ENCODE peak calls at places on chromosome 18, in nine cellular contexts. Z is cardiac septum; P is NCI-H2081; G is GM10248; Q is substantia nigra; X is Kasumi-1; D is tibial artery; N is NCI-H345; I is effector CD4-positive, alpha-beta T cell. M is an unnamed sample.

GRCh38 chr18:8552151-8552550 is 57.1 kb upstream of the RAB12 start:
- DNase-seq in P (no peak), Q (no peak), D (no peak), N (no peak), X (no peak), I (no peak), G (no peak), Z (no peak), M (no peak)

GRCh38 chr18:8895987-8896619 is 190.7 kb downstream of the MTCL1 start:
- DNase-seq in Q (no peak), G (no peak), D (no peak), P (no peak), X (no peak), Z (no peak), I (no peak), N (no peak), M (no peak)

GRCh38 chr18:34131008-34131407 is 93.7 kb downstream of the NOL4 start:
- DNase-seq in G (no peak), Z (no peak), D (no peak), N (peak; percentile 14), X (no peak), P (peak; percentile 27), Q (no peak), I (no peak), M (no peak)

GRCh38 chr18:77132369-77133050 is at the start of gene MBP:
- DNase-seq in I (peak; percentile 59), P (peak; percentile 71), Z (peak; percentile 91), X (peak; percentile 46), Q (no peak), N (peak; percentile 79), G (peak; percentile 83), D (peak; percentile 83), M (peak; percentile 19)

GRCh38 chr18:4004176-4004829 is 450.8 kb downstream of the DLGAP1 start:
- DNase-seq in D (no peak), P (no peak), N (no peak), Z (no peak), G (no peak), Q (no peak), I (no peak), X (no peak), M (no peak)

GRCh38 chr18:53906681-53907080 is 317.8 kb downstream of the MBD2 start:
- DNase-seq in X (no peak), D (no peak), P (no peak), G (no peak), I (no peak), Z (peak; percentile 75), N (no peak), Q (no peak), M (no peak)

GRCh38 chr18:47404845-47405244 is 153.4 kb upstream of the SKOR2 start:
- DNase-seq in I (no peak), P (no peak), X (no peak), Z (no peak), N (peak; percentile 13), Q (no peak), D (no peak), G (no peak), M (no peak)

GRCh38 chr18:55515946-55516710 is 71.9 kb downstream of the TCF4 start:
- DNase-seq in P (no peak), G (no peak), X (no peak), N (no peak), Q (no peak), D (no peak), Z (no peak), I (no peak), M (no peak)

GRCh38 chr18:2984703-2985261 is 28.2 kb downstream of the LPIN2 start:
- DNase-seq in I (no peak), Z (no peak), N (no peak), X (no peak), D (no peak), P (no peak), Q (no peak), G (no peak), M (no peak)

GRCh38 chr18:4847066-4847465 is 350.0 kb downstream of the AKAIN1 start:
- DNase-seq in X (no peak), I (no peak), P (no peak), Q (no peak), D (no peak), Z (no peak), G (no peak), N (no peak), M (no peak)

GRCh38 chr18:49639643-49640361 is 77.9 kb downstream of the LIPG start:
- DNase-seq in I (no peak), G (no peak), Q (no peak), P (no peak), Z (no peak), N (no peak), D (peak; percentile 33), X (no peak), M (no peak)

GRCh38 chr18:45384137-45384998 is 230.9 kb upstream of the SLC14A2 start:
- DNase-seq in N (peak; percentile 58), I (no peak), Z (no peak), Q (no peak), D (no peak), X (peak; percentile 68), G (peak; percentile 48), P (peak; percentile 72), M (no peak)

GRCh38 chr18:32934201-32934600 is 161.4 kb upstream of the KLHL14 start:
- DNase-seq in D (no peak), Z (no peak), Q (no peak), G (no peak), I (no peak), P (no peak), N (no peak), X (no peak), M (no peak)

GRCh38 chr18:30862900-30863299 is 179.6 kb downstream of the DSC3 start:
- DNase-seq in G (no peak), Q (no peak), X (no peak), I (no peak), P (no peak), Z (no peak), N (no peak), D (no peak), M (no peak)

GRCh38 chr18:26765498-26765897 is 100.0 kb downstream of the AQP4 start:
- DNase-seq in X (no peak), Z (no peak), P (no peak), Q (no peak), D (no peak), N (no peak), I (no peak), G (no peak), M (no peak)

GRCh38 chr18:77020561-77020960 is 112.0 kb downstream of the MBP start:
- DNase-seq in Z (no peak), Q (peak; percentile 40), X (no peak), P (no peak), N (no peak), I (no peak), G (no peak), D (no peak), M (no peak)

GRCh38 chr18:53441761-53442414 is 782.6 kb downstream of the MBD2 start:
- DNase-seq in P (no peak), D (no peak), G (no peak), I (no peak), N (peak; percentile 18), Q (no peak), X (no peak), Z (no peak), M (no peak)

GRCh38 chr18:73461780-73462059 is 593.9 kb upstream of the NETO1 start:
- DNase-seq in X (no peak), I (no peak), N (no peak), G (no peak), Q (no peak), Z (no peak), D (no peak), P (no peak), M (no peak)

GRCh38 chr18:63730788-63731187 is 28.0 kb downstream of the SERPINB11 start:
- DNase-seq in I (no peak), G (no peak), Z (no peak), P (no peak), X (no peak), N (no peak), D (no peak), Q (no peak), M (no peak)

GRCh38 chr18:59742325-59743111 is 45.3 kb upstream of the CCBE1 start:
- DNase-seq in X (no peak), Z (no peak), Q (no peak), P (no peak), N (no peak), G (no peak), D (no peak), I (no peak), M (no peak)

GRCh38 chr18:44887227-44887631 is 206.5 kb downstream of the SETBP1 start:
- DNase-seq in D (no peak), G (peak; percentile 32), P (no peak), I (no peak), Q (no peak), X (no peak), Z (no peak), N (no peak), M (no peak)